ENCODE peak calls at places on chromosomes 13 and 19, in ten cellular contexts. One of them, this sample, is unnamed.

GRCh38 chr13:66353664-66354063 is 876.5 kb downstream of the PCDH9 start:
- DNase-seq in neural progenitor cell: no peak
- DNase-seq in transverse colon: no peak
- DNase-seq in psoas muscle: no peak
- DNase-seq in AG10803: no peak
- DNase-seq in fibroblast of lung: peak; percentile 28
- DNase-seq in A549: no peak
- DNase-seq in coronary artery: no peak
- DNase-seq in CD8-positive, alpha-beta memory T cell: no peak
- DNase-seq in upper lobe of left lung: no peak
- DNase-seq in this sample: no peak

GRCh38 chr13:67299731-67300130 is 69.6 kb upstream of the PCDH9 start:
- DNase-seq in transverse colon: no peak
- DNase-seq in fibroblast of lung: peak; percentile 66
- DNase-seq in coronary artery: no peak
- DNase-seq in A549: no peak
- DNase-seq in upper lobe of left lung: no peak
- DNase-seq in AG10803: peak; percentile 32
- DNase-seq in neural progenitor cell: no peak
- DNase-seq in CD8-positive, alpha-beta memory T cell: no peak
- DNase-seq in psoas muscle: no peak
- DNase-seq in this sample: no peak

GRCh38 chr19:40724848-40725247 is 7.9 kb downstream of the ITPKC start:
- DNase-seq in upper lobe of left lung: no peak
- DNase-seq in CD8-positive, alpha-beta memory T cell: no peak
- DNase-seq in AG10803: no peak
- DNase-seq in coronary artery: no peak
- DNase-seq in transverse colon: no peak
- DNase-seq in fibroblast of lung: no peak
- DNase-seq in A549: no peak
- DNase-seq in psoas muscle: no peak
- DNase-seq in neural progenitor cell: no peak
- DNase-seq in this sample: no peak

GRCh38 chr13:110015253-110015652 is 228.9 kb upstream of the IRS2 start:
- DNase-seq in psoas muscle: no peak
- DNase-seq in transverse colon: no peak
- DNase-seq in fibroblast of lung: peak; percentile 56
- DNase-seq in coronary artery: no peak
- DNase-seq in neural progenitor cell: no peak
- DNase-seq in upper lobe of left lung: no peak
- DNase-seq in A549: no peak
- DNase-seq in CD8-positive, alpha-beta memory T cell: no peak
- DNase-seq in AG10803: no peak
- DNase-seq in this sample: no peak

GRCh38 chr19:48595171-48595570 is 11.4 kb upstream of the SPACA4 start:
- DNase-seq in psoas muscle: no peak
- DNase-seq in A549: no peak
- DNase-seq in neural progenitor cell: no peak
- DNase-seq in transverse colon: no peak
- DNase-seq in upper lobe of left lung: no peak
- DNase-seq in AG10803: no peak
- DNase-seq in coronary artery: no peak
- DNase-seq in CD8-positive, alpha-beta memory T cell: no peak
- DNase-seq in fibroblast of lung: no peak
- DNase-seq in this sample: no peak

GRCh38 chr13:112627161-112627560 is 39.2 kb upstream of the TUBGCP3 start:
- DNase-seq in neural progenitor cell: no peak
- DNase-seq in AG10803: no peak
- DNase-seq in psoas muscle: no peak
- DNase-seq in A549: no peak
- DNase-seq in coronary artery: no peak
- DNase-seq in CD8-positive, alpha-beta memory T cell: no peak
- DNase-seq in fibroblast of lung: no peak
- DNase-seq in upper lobe of left lung: no peak
- DNase-seq in transverse colon: no peak
- DNase-seq in this sample: no peak

GRCh38 chr13:18952225-18953016 is 229.2 kb downstream of the TUBA3C start:
- DNase-seq in AG10803: no peak
- DNase-seq in A549: no peak
- DNase-seq in neural progenitor cell: no peak
- DNase-seq in coronary artery: no peak
- DNase-seq in CD8-positive, alpha-beta memory T cell: no peak
- DNase-seq in psoas muscle: no peak
- DNase-seq in transverse colon: no peak
- DNase-seq in fibroblast of lung: no peak
- DNase-seq in upper lobe of left lung: no peak
- DNase-seq in this sample: no peak

GRCh38 chr13:21501709-21502108 is 42.6 kb upstream of the ZDHHC20 start:
- DNase-seq in AG10803: no peak
- DNase-seq in neural progenitor cell: peak; percentile 6
- DNase-seq in fibroblast of lung: no peak
- DNase-seq in CD8-positive, alpha-beta memory T cell: no peak
- DNase-seq in A549: no peak
- DNase-seq in transverse colon: no peak
- DNase-seq in coronary artery: no peak
- DNase-seq in psoas muscle: no peak
- DNase-seq in upper lobe of left lung: no peak
- DNase-seq in this sample: no peak

GRCh38 chr19:9792191-9793050 is 23.9 kb upstream of the ZNF846 start:
- DNase-seq in transverse colon: peak; percentile 97
- DNase-seq in fibroblast of lung: peak; percentile 91
- DNase-seq in upper lobe of left lung: peak; percentile 96
- DNase-seq in A549: peak; percentile 59
- DNase-seq in coronary artery: peak; percentile 98
- DNase-seq in psoas muscle: peak; percentile 93
- DNase-seq in CD8-positive, alpha-beta memory T cell: peak; percentile 90
- DNase-seq in AG10803: peak; percentile 92
- DNase-seq in neural progenitor cell: peak; percentile 99
- DNase-seq in this sample: peak; percentile 87

GRCh38 chr19:16338470-16339360 is 14.1 kb downstream of the KLF2 start:
- DNase-seq in coronary artery: peak; percentile 89
- DNase-seq in transverse colon: peak; percentile 40
- DNase-seq in A549: peak; percentile 66
- DNase-seq in neural progenitor cell: no peak
- DNase-seq in AG10803: peak; percentile 95
- DNase-seq in upper lobe of left lung: peak; percentile 69
- DNase-seq in CD8-positive, alpha-beta memory T cell: peak; percentile 53
- DNase-seq in fibroblast of lung: peak; percentile 98
- DNase-seq in psoas muscle: peak; percentile 51
- DNase-seq in this sample: peak; percentile 68

GRCh38 chr19:53977991-53978731 is 13.3 kb upstream of the CACNG6 start:
- DNase-seq in AG10803: peak; percentile 86
- DNase-seq in psoas muscle: peak; percentile 83
- DNase-seq in neural progenitor cell: peak; percentile 99
- DNase-seq in upper lobe of left lung: no peak
- DNase-seq in coronary artery: no peak
- DNase-seq in transverse colon: no peak
- DNase-seq in CD8-positive, alpha-beta memory T cell: peak; percentile 29
- DNase-seq in A549: peak; percentile 99
- DNase-seq in fibroblast of lung: peak; percentile 90
- DNase-seq in this sample: peak; percentile 72

GRCh38 chr19:55459950-55460657 is 1.3 kb downstream of the ISOC2 start:
- DNase-seq in A549: no peak
- DNase-seq in CD8-positive, alpha-beta memory T cell: no peak
- DNase-seq in fibroblast of lung: peak; percentile 36
- DNase-seq in AG10803: no peak
- DNase-seq in psoas muscle: no peak
- DNase-seq in coronary artery: no peak
- DNase-seq in upper lobe of left lung: no peak
- DNase-seq in transverse colon: no peak
- DNase-seq in neural progenitor cell: no peak
- DNase-seq in this sample: no peak

GRCh38 chr13:32142956-32143375 is 111.4 kb downstream of the FRY start:
- DNase-seq in A549: no peak
- DNase-seq in transverse colon: no peak
- DNase-seq in AG10803: peak; percentile 90
- DNase-seq in fibroblast of lung: peak; percentile 79
- DNase-seq in upper lobe of left lung: no peak
- DNase-seq in coronary artery: no peak
- DNase-seq in psoas muscle: no peak
- DNase-seq in CD8-positive, alpha-beta memory T cell: no peak
- DNase-seq in neural progenitor cell: peak; percentile 50
- DNase-seq in this sample: peak; percentile 48

GRCh38 chr19:11457115-11457514 is 21.7 kb downstream of the PRKCSH start:
- DNase-seq in fibroblast of lung: no peak
- DNase-seq in neural progenitor cell: no peak
- DNase-seq in upper lobe of left lung: no peak
- DNase-seq in coronary artery: no peak
- DNase-seq in transverse colon: no peak
- DNase-seq in CD8-positive, alpha-beta memory T cell: no peak
- DNase-seq in A549: no peak
- DNase-seq in psoas muscle: no peak
- DNase-seq in AG10803: no peak
- DNase-seq in this sample: no peak

GRCh38 chr13:104757712-104758111 is 1691.5 kb upstream of the SLC10A2 start:
- DNase-seq in psoas muscle: no peak
- DNase-seq in A549: no peak
- DNase-seq in CD8-positive, alpha-beta memory T cell: no peak
- DNase-seq in transverse colon: no peak
- DNase-seq in fibroblast of lung: peak; percentile 44
- DNase-seq in coronary artery: no peak
- DNase-seq in upper lobe of left lung: no peak
- DNase-seq in AG10803: no peak
- DNase-seq in neural progenitor cell: no peak
- DNase-seq in this sample: no peak

GRCh38 chr19:10604460-10604980 is 17.4 kb upstream of the AP1M2 start:
- DNase-seq in AG10803: no peak
- DNase-seq in transverse colon: peak; percentile 15
- DNase-seq in coronary artery: no peak
- DNase-seq in A549: no peak
- DNase-seq in upper lobe of left lung: peak; percentile 54
- DNase-seq in fibroblast of lung: no peak
- DNase-seq in CD8-positive, alpha-beta memory T cell: no peak
- DNase-seq in neural progenitor cell: no peak
- DNase-seq in psoas muscle: no peak
- DNase-seq in this sample: no peak

GRCh38 chr13:21405309-21405708 is 53.8 kb downstream of the ZDHHC20 start:
- DNase-seq in coronary artery: no peak
- DNase-seq in CD8-positive, alpha-beta memory T cell: no peak
- DNase-seq in neural progenitor cell: no peak
- DNase-seq in upper lobe of left lung: no peak
- DNase-seq in A549: no peak
- DNase-seq in AG10803: no peak
- DNase-seq in fibroblast of lung: no peak
- DNase-seq in transverse colon: no peak
- DNase-seq in psoas muscle: no peak
- DNase-seq in this sample: no peak

GRCh38 chr19:14363203-14364097 is 17.8 kb upstream of the ADGRE5 start:
- DNase-seq in CD8-positive, alpha-beta memory T cell: peak; percentile 43
- DNase-seq in coronary artery: peak; percentile 91
- DNase-seq in psoas muscle: peak; percentile 78
- DNase-seq in upper lobe of left lung: peak; percentile 88
- DNase-seq in transverse colon: peak; percentile 75
- DNase-seq in AG10803: peak; percentile 77
- DNase-seq in A549: peak; percentile 52
- DNase-seq in fibroblast of lung: peak; percentile 68
- DNase-seq in neural progenitor cell: peak; percentile 78
- DNase-seq in this sample: no peak

GRCh38 chr19:48390188-48391099 is 907 bp downstream of the KDELR1 start:
- DNase-seq in psoas muscle: peak; percentile 70
- DNase-seq in upper lobe of left lung: peak; percentile 56
- DNase-seq in neural progenitor cell: peak; percentile 83
- DNase-seq in AG10803: peak; percentile 63
- DNase-seq in A549: no peak
- DNase-seq in transverse colon: peak; percentile 75
- DNase-seq in coronary artery: peak; percentile 83
- DNase-seq in CD8-positive, alpha-beta memory T cell: peak; percentile 65
- DNase-seq in fibroblast of lung: peak; percentile 62
- DNase-seq in this sample: no peak

GRCh38 chr13:34156841-34157365 is 339.0 kb downstream of the RFC3 start:
- DNase-seq in CD8-positive, alpha-beta memory T cell: no peak
- DNase-seq in transverse colon: peak; percentile 80
- DNase-seq in fibroblast of lung: peak; percentile 99
- DNase-seq in AG10803: peak; percentile 91
- DNase-seq in A549: peak; percentile 51
- DNase-seq in neural progenitor cell: no peak
- DNase-seq in coronary artery: peak; percentile 89
- DNase-seq in psoas muscle: peak; percentile 44
- DNase-seq in upper lobe of left lung: peak; percentile 87
- DNase-seq in this sample: peak; percentile 79
- H3K4me3 ChIP-seq in CD8-positive, alpha-beta memory T cell: no peak overlapping the region
- H3K4me3 ChIP-seq in transverse colon: no peak overlapping the region
- H3K4me3 ChIP-seq in fibroblast of lung: no peak overlapping the region
- H3K4me3 ChIP-seq in AG10803: no peak overlapping the region
- H3K4me3 ChIP-seq in A549: peak overlapping the region; percentile 28
- H3K4me3 ChIP-seq in neural progenitor cell: no peak overlapping the region
- H3K4me3 ChIP-seq in coronary artery: peak overlapping the region; percentile 6
- H3K4me3 ChIP-seq in psoas muscle: no peak overlapping the region
- H3K4me3 ChIP-seq in upper lobe of left lung: no peak overlapping the region
- H3K4me3 ChIP-seq in this sample: no peak overlapping the region

GRCh38 chr19:30692517-30692870 is 320.3 kb downstream of the ZNF536 start:
- DNase-seq in upper lobe of left lung: no peak
- DNase-seq in transverse colon: no peak
- DNase-seq in fibroblast of lung: no peak
- DNase-seq in AG10803: peak; percentile 45
- DNase-seq in CD8-positive, alpha-beta memory T cell: no peak
- DNase-seq in psoas muscle: no peak
- DNase-seq in neural progenitor cell: peak; percentile 18
- DNase-seq in coronary artery: no peak
- DNase-seq in A549: no peak
- DNase-seq in this sample: no peak
- H3K4me3 ChIP-seq in upper lobe of left lung: peak overlapping the region; percentile 4
- H3K4me3 ChIP-seq in transverse colon: no peak overlapping the region
- H3K4me3 ChIP-seq in fibroblast of lung: peak overlapping the region; percentile 46
- H3K4me3 ChIP-seq in AG10803: peak overlapping the region; percentile 53
- H3K4me3 ChIP-seq in CD8-positive, alpha-beta memory T cell: no peak overlapping the region
- H3K4me3 ChIP-seq in psoas muscle: peak overlapping the region; percentile 30
- H3K4me3 ChIP-seq in neural progenitor cell: no peak overlapping the region
- H3K4me3 ChIP-seq in coronary artery: peak overlapping the region; percentile 55
- H3K4me3 ChIP-seq in A549: peak overlapping the region; percentile 3
- H3K4me3 ChIP-seq in this sample: peak overlapping the region; percentile 28

DNA sequence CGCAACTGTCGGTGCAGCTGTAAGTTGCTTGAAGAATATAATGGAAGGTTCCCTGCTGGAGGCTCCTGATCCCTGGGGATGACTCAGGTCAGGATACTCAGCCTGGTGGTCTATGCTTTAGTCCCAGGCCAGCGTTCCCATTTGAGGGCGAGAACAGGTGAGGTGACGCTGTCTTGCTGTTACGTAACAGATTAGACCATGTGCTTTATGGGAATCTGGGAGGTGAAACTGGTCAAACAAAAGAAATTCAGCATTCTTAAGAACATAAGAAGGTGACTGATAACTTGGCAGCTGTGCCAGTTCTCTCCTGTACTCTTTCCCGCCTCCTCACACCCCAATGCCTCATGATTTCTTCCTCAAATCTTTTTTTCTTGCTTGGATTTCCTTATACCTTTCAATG is at the start of gene CXCL17:
- DNase-seq in AG10803: no peak
- DNase-seq in transverse colon: no peak
- DNase-seq in psoas muscle: no peak
- DNase-seq in coronary artery: no peak
- DNase-seq in upper lobe of left lung: peak; percentile 76
- DNase-seq in neural progenitor cell: no peak
- DNase-seq in A549: no peak
- DNase-seq in fibroblast of lung: no peak
- DNase-seq in CD8-positive, alpha-beta memory T cell: no peak
- DNase-seq in this sample: no peak
- H3K4me3 ChIP-seq in AG10803: no peak within 1 kb of the TSS
- H3K4me3 ChIP-seq in transverse colon: no peak within 1 kb of the TSS
- H3K4me3 ChIP-seq in psoas muscle: no peak within 1 kb of the TSS
- H3K4me3 ChIP-seq in coronary artery: no peak within 1 kb of the TSS
- H3K4me3 ChIP-seq in upper lobe of left lung: peak within 1 kb of the TSS; percentile 36
- H3K4me3 ChIP-seq in neural progenitor cell: no peak within 1 kb of the TSS
- H3K4me3 ChIP-seq in A549: no peak within 1 kb of the TSS
- H3K4me3 ChIP-seq in fibroblast of lung: no peak within 1 kb of the TSS
- H3K4me3 ChIP-seq in CD8-positive, alpha-beta memory T cell: no peak within 1 kb of the TSS
- H3K4me3 ChIP-seq in this sample: no peak within 1 kb of the TSS

GRCh38 chr19:4493929-4494690 is 22.0 kb downstream of the HDGFL2 start:
- DNase-seq in fibroblast of lung: no peak
- DNase-seq in AG10803: no peak
- DNase-seq in transverse colon: no peak
- DNase-seq in CD8-positive, alpha-beta memory T cell: no peak
- DNase-seq in A549: no peak
- DNase-seq in upper lobe of left lung: no peak
- DNase-seq in coronary artery: no peak
- DNase-seq in psoas muscle: no peak
- DNase-seq in neural progenitor cell: no peak
- DNase-seq in this sample: no peak
- H3K4me3 ChIP-seq in fibroblast of lung: no peak overlapping the region
- H3K4me3 ChIP-seq in AG10803: no peak overlapping the region
- H3K4me3 ChIP-seq in transverse colon: no peak overlapping the region
- H3K4me3 ChIP-seq in CD8-positive, alpha-beta memory T cell: no peak overlapping the region
- H3K4me3 ChIP-seq in A549: no peak overlapping the region
- H3K4me3 ChIP-seq in upper lobe of left lung: no peak overlapping the region
- H3K4me3 ChIP-seq in coronary artery: no peak overlapping the region
- H3K4me3 ChIP-seq in psoas muscle: no peak overlapping the region
- H3K4me3 ChIP-seq in neural progenitor cell: no peak overlapping the region
- H3K4me3 ChIP-seq in this sample: no peak overlapping the region

This sample was measured in skeletal muscle cell.